ENCODE peak calls at places on chromosomes 2 and 18, in six cellular contexts. H is CD8-positive, alpha-beta memory T cell; O is WTC11; W is germinal center; I is aorta; M is stimulated activated CD4-positive, alpha-beta T cell treated with anti-CD3 and anti-CD28 coated beads, Interleukin-4, amount 100 ng/mL, for 24 hours. E is an unnamed sample.

GRCh38 chr18:23998018-23998417 is 16.5 kb upstream of the TTC39C start:
- DNase-seq in W (no peak), O (no peak), M (no peak), H (no peak), I (no peak), E (no peak)

GRCh38 chr2:160293401-160293911 is 93.4 kb upstream of the ITGB6 start:
- DNase-seq in H (no peak), W (no peak), I (no peak), M (no peak), O (no peak), E (no peak)

GRCh38 chr2:8500124-8501054 is 181.5 kb upstream of the ID2 start:
- DNase-seq in W (no peak), I (no peak), O (no peak), M (no peak), H (no peak), E (no peak)

GRCh38 chr2:34910018-34910417 is 1310.9 kb upstream of the FAM98A start:
- DNase-seq in M (no peak), W (no peak), H (no peak), I (no peak), O (no peak), E (no peak)

GRCh38 chr18:28802546-28802945 is 625.6 kb upstream of the CDH2 start:
- DNase-seq in M (no peak), H (no peak), W (no peak), O (no peak), I (no peak), E (no peak)

GRCh38 chr2:224520064-224520463 is 65.1 kb downstream of the CUL3 start:
- DNase-seq in O (no peak), I (no peak), M (peak), W (peak), H (no peak), E (no peak)

GRCh38 chr2:106798826-106799552 is 87.0 kb downstream of the ST6GAL2 start:
- DNase-seq in O (no peak), I (no peak), H (no peak), W (no peak), M (no peak), E (no peak)

GRCh38 chr2:232571026-232571474 is 20.6 kb downstream of the EIF4E2 start:
- DNase-seq in I (no peak), W (no peak), O (no peak), H (no peak), M (no peak), E (no peak)

E was measured in BE2C.